ENCODE peak calls at places on chromosome 5, in seven cellular contexts. U is HEK293T, C is WTC11, Z is K562, B is H1, A is HepG2, M is GM12878. D is an unnamed sample.

GRCh38 chr5:155307219-155307618 is 293.7 kb downstream of the KIF4B start:
- DNase-seq in A (no peak), C (no peak), M (no peak), Z (no peak), U (no peak), B (no peak), D (no peak)

GRCh38 chr5:157167219-157167621 is 1.2 kb upstream of the GARIN3 start:
- DNase-seq in Z (no peak), B (no peak), U (no peak), C (no peak), M (peak), A (no peak), D (no peak)

GRCh38 chr5:154858972-154859950 is 834 bp downstream of the CNOT8 start:
- DNase-seq in U (no peak), Z (no peak), A (no peak), B (no peak), C (no peak), M (no peak), D (no peak)

GRCh38 chr5:79509244-79509880 is 4.6 kb downstream of the HOMER1 start:
- DNase-seq in A (no peak), M (no peak), Z (no peak), C (no peak), B (no peak), U (no peak), D (no peak)

GRCh38 chr5:181246276-181247050 is 2.8 kb upstream of the RACK1 start:
- DNase-seq in M (no peak), B (peak), Z (peak), C (peak), A (peak), U (peak), D (peak)

GRCh38 chr5:109374625-109375024 is 35.1 kb downstream of the PJA2 start:
- DNase-seq in C (no peak), M (no peak), A (no peak), Z (no peak), B (no peak), U (no peak), D (no peak)

GRCh38 chr5:81163641-81164040 is 69.5 kb upstream of the CKMT2 start:
- DNase-seq in M (no peak), Z (no peak), A (no peak), B (no peak), U (no peak), C (no peak), D (no peak)

GRCh38 chr5:168269950-168270349 is 21.5 kb upstream of the WWC1 start:
- DNase-seq in B (no peak), C (no peak), M (no peak), A (no peak), U (no peak), Z (peak), D (no peak)

GRCh38 chr5:121969660-121970295 is 8.0 kb downstream of the SRFBP1 start:
- DNase-seq in A (no peak), Z (no peak), U (no peak), M (no peak), C (no peak), B (no peak), D (no peak)

GRCh38 chr5:131974622-131974955 is 29.1 kb upstream of the MEIKIN start:
- DNase-seq in C (no peak), M (no peak), A (no peak), U (no peak), B (peak), Z (no peak), D (no peak)

GRCh38 chr5:59746261-59746765 is 147.2 kb downstream of the PDE4D start:
- DNase-seq in A (no peak), B (no peak), U (no peak), Z (no peak), C (no peak), M (no peak), D (no peak)

GRCh38 chr5:40991168-40991980 is 79.8 kb downstream of the MROH2B start:
- DNase-seq in A (peak), Z (no peak), B (no peak), U (no peak), M (no peak), C (no peak), D (no peak)

GRCh38 chr5:79140553-79140952 is 28.9 kb downstream of the BHMT start:
- DNase-seq in A (no peak), B (no peak), Z (no peak), C (no peak), M (no peak), U (no peak), D (no peak)

GRCh38 chr5:41925555-41925946 is 470 bp downstream of the FBXO4 start:
- DNase-seq in C (no peak), A (peak), B (peak), M (no peak), U (peak), Z (peak), D (no peak)

GRCh38 chr5:69432412-69433206 is 17.7 kb downstream of the MARVELD2 start:
- DNase-seq in U (no peak), C (no peak), B (no peak), A (no peak), M (peak), Z (no peak), D (no peak)

GRCh38 chr5:15823413-15823812 is 323.4 kb downstream of the FBXL7 start:
- DNase-seq in Z (no peak), M (no peak), C (no peak), B (no peak), A (no peak), U (no peak), D (no peak)

GRCh38 chr5:169416583-169417196 is 115.8 kb upstream of the SLIT3 start:
- DNase-seq in C (no peak), M (peak), B (no peak), U (peak), Z (no peak), A (no peak), D (no peak)

GRCh38 chr5:132017738-132018625 is 6.5 kb upstream of the ACSL6 start:
- DNase-seq in C (no peak), Z (no peak), A (no peak), M (no peak), U (no peak), B (peak), D (no peak)

GRCh38 chr5:154740957-154741356 is 14.2 kb upstream of the LARP1 start:
- DNase-seq in B (no peak), M (no peak), A (no peak), C (no peak), U (no peak), Z (no peak), D (no peak)

GRCh38 chr5:96324708-96325107 is 108.3 kb downstream of the PCSK1 start:
- DNase-seq in U (no peak), C (no peak), M (no peak), B (no peak), A (peak), Z (no peak), D (peak)

GRCh38 chr5:173301695-173302545 is 26.3 kb downstream of the STC2 start:
- DNase-seq in A (peak), C (no peak), B (no peak), Z (no peak), U (no peak), M (no peak), D (no peak)

GRCh38 chr5:27216367-27216941 is 178.1 kb upstream of the CDH9 start:
- DNase-seq in C (no peak), U (no peak), Z (no peak), B (no peak), M (no peak), A (no peak), D (no peak)

GRCh38 chr5:74521401-74521800 is 119.1 kb downstream of the ENC1 start:
- DNase-seq in B (no peak), Z (no peak), M (no peak), A (no peak), C (no peak), U (no peak), D (no peak)

GRCh38 chr5:149656576-149657182 is 73.4 kb upstream of the PPARGC1B start:
- DNase-seq in A (no peak), C (peak), M (no peak), U (peak), Z (peak), B (peak), D (no peak)

GRCh38 chr5:56388229-56389065 is 155.3 kb upstream of the ANKRD55 start:
- DNase-seq in U (no peak), C (no peak), Z (no peak), A (peak), M (no peak), B (no peak), D (no peak)

GRCh38 chr5:81233080-81233634 is at the start of gene CKMT2:
- DNase-seq in U (no peak), Z (no peak), B (peak), C (peak), A (peak), M (no peak), D (no peak)

GRCh38 chr5:108303086-108303485 is 78.8 kb downstream of the FBXL17 start:
- DNase-seq in A (no peak), C (no peak), U (no peak), Z (no peak), M (no peak), B (no peak), D (no peak)

GRCh38 chr5:84181093-84181492 is 203.6 kb downstream of the EDIL3 start:
- DNase-seq in C (no peak), A (no peak), U (no peak), M (no peak), B (no peak), Z (no peak), D (no peak)

GRCh38 chr5:142831019-142831403 is 60.8 kb downstream of the ARHGAP26 start:
- DNase-seq in Z (no peak), B (no peak), C (no peak), A (no peak), U (no peak), M (no peak), D (no peak)
- TF ChIP-seq SP1 in Z (no peak), B (no peak), C (no peak), A (no peak), U (no peak), M (no peak), D (no peak)

GRCh38 chr5:159851053-159851452 is 65.2 kb upstream of the ADRA1B start:
- DNase-seq in M (no peak), B (no peak), U (no peak), A (no peak), C (no peak), Z (no peak), D (no peak)
- TF ChIP-seq SP1 in M (no peak), B (no peak), U (no peak), A (no peak), C (no peak), Z (no peak), D (no peak)

GRCh38 chr5:93997562-93997961 is 256.2 kb upstream of the POU5F2 start:
- DNase-seq in Z (no peak), C (no peak), B (no peak), A (no peak), M (no peak), U (no peak), D (no peak)

GRCh38 chr5:93990504-93991085 is 249.2 kb upstream of the POU5F2 start:
- DNase-seq in C (no peak), Z (no peak), U (peak), M (no peak), B (no peak), A (no peak), D (no peak)

GRCh38 chr5:93995126-93995621 is 253.8 kb upstream of the POU5F2 start:
- DNase-seq in B (no peak), Z (no peak), C (no peak), M (peak), A (no peak), U (no peak), D (no peak)
- TF ChIP-seq SP1 in B (no peak), Z (no peak), C (no peak), M (no peak), A (no peak), U (no peak), D (no peak)

GRCh38 chr5:135626636-135627035 is 47.8 kb upstream of the CXCL14 start:
- DNase-seq in M (no peak), A (no peak), B (no peak), Z (no peak), C (no peak), U (no peak), D (no peak)

GRCh38 chr5:135631356-135631755 is 52.6 kb upstream of the CXCL14 start:
- DNase-seq in M (no peak), A (no peak), B (no peak), C (no peak), U (no peak), Z (no peak), D (no peak)

GRCh38 chr5:135629164-135629563 is 50.4 kb upstream of the CXCL14 start:
- DNase-seq in B (peak), A (no peak), C (peak), Z (no peak), U (no peak), M (no peak), D (no peak)

GRCh38 chr5:135632806-135633205 is 54.0 kb upstream of the CXCL14 start:
- DNase-seq in U (no peak), M (no peak), Z (no peak), B (peak), A (no peak), C (no peak), D (no peak)

DNA sequence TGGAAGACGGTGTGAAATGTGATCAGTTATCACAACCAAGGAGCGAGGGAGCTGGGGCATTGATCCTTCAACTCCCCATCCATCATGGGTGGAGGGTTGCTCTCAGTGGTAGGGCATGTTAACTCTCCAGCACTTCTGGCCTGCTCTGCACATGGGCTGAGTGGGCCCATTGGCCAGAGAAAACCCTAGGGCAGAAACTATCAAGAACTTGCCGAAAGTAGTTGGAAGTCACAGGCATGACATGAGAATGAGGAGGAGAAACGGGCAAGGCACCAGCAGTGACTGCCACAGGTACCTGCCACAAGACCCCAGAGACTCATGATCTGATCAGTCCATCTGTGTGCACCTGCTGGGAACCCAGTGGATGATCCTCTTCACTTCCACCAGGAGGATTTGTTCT is 50.9 kb upstream of the CXCL14 start:
- DNase-seq in U (no peak), B (peak), M (no peak), C (no peak), A (no peak), Z (no peak), D (no peak)
- TF ChIP-seq SP1 in U (no peak), B (no peak), M (no peak), C (no peak), A (no peak), Z (no peak), D (no peak)

GRCh38 chr5:175282611-175283225 is 161.3 kb downstream of the DRD1 start:
- DNase-seq in B (no peak), C (no peak), U (no peak), M (no peak), A (no peak), Z (no peak), D (no peak)
- TF ChIP-seq SP1 in B (no peak), C (no peak), U (no peak), M (no peak), A (no peak), Z (no peak), D (no peak)

DNA sequence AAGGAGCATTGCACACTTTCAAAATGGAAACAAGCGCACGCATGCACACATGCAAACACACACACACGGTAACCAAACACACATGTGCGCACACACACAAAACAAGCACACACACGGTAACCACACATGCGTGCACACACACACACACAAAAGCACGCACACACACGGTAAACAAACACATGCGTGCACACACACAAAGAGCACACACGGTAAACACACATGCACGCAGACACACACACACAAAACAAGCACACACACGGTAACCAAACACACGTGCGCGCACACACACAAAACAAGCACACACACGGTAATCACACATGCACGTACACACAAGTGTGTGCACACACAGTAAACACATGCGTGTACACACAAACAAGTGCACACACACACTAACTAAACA is 19.3 kb upstream of the SLC6A3 start:
- DNase-seq in M (no peak), B (no peak), A (no peak), C (no peak), U (no peak), Z (no peak), D (no peak)
- TF ChIP-seq SP1 in M (no peak), B (no peak), A (no peak), C (no peak), U (no peak), Z (no peak), D (no peak)

D was measured in HCT116.